ENCODE peak calls at places on chromosome 13, in eight cellular contexts. U is BE2C; R is transverse colon; G is endodermal cell; Q is body of pancreas; I is CD8-positive, alpha-beta T cell; J is left ventricle myocardium inferior; C is ovary. X is an unnamed sample.

GRCh38 chr13:53501387-53501786 is 472.8 kb downstream of the OLFM4 start:
- DNase-seq in J (no peak), I (no peak), C (no peak), U (no peak), G (no peak), R (no peak), Q (no peak), X (no peak)

GRCh38 chr13:99087954-99088491 is 110.2 kb upstream of the DOCK9 start:
- DNase-seq in G (peak; percentile 66), I (no peak), J (no peak), C (no peak), U (peak; percentile 36), Q (peak; percentile 17), R (peak; percentile 19), X (no peak)

GRCh38 chr13:106296723-106297122 is 238.7 kb downstream of the EFNB2 start:
- DNase-seq in Q (no peak), I (no peak), C (no peak), J (no peak), R (no peak), G (no peak), U (no peak), X (no peak)

GRCh38 chr13:66624302-66624701 is 605.8 kb downstream of the PCDH9 start:
- DNase-seq in I (no peak), J (no peak), Q (no peak), C (no peak), R (no peak), G (no peak), U (no peak), X (no peak)

GRCh38 chr13:70253834-70254233 is 145.6 kb upstream of the KLHL1 start:
- DNase-seq in J (no peak), R (no peak), U (peak; percentile 15), G (no peak), I (no peak), C (no peak), Q (no peak), X (no peak)

GRCh38 chr13:39451860-39452301 is 151.1 kb downstream of the LHFPL6 start:
- DNase-seq in I (no peak), G (no peak), R (peak; percentile 11), J (peak; percentile 59), U (no peak), Q (peak; percentile 49), C (peak; percentile 50), X (no peak)

GRCh38 chr13:48862572-48862971 is 113.1 kb upstream of the FNDC3A start:
- DNase-seq in R (no peak), I (no peak), Q (no peak), C (no peak), U (no peak), G (no peak), J (no peak), X (no peak)

GRCh38 chr13:111662451-111662850 is 342.0 kb downstream of the TEX29 start:
- DNase-seq in U (no peak), R (no peak), I (no peak), C (no peak), G (no peak), Q (no peak), J (peak; percentile 30), X (no peak)

GRCh38 chr13:36328821-36329220 is 17.4 kb downstream of the SPART start:
- DNase-seq in R (no peak), C (no peak), G (no peak), U (no peak), J (no peak), Q (no peak), I (no peak), X (no peak)

GRCh38 chr13:66994097-66994496 is 236.0 kb downstream of the PCDH9 start:
- DNase-seq in R (peak; percentile 15), C (no peak), G (peak; percentile 95), I (no peak), U (peak; percentile 93), J (peak; percentile 45), Q (peak; percentile 76), X (no peak)

GRCh38 chr13:19587635-19588300 is 26.4 kb upstream of the TPTE2 start:
- DNase-seq in I (no peak), G (peak; percentile 50), U (peak; percentile 43), Q (peak; percentile 26), J (no peak), R (no peak), C (no peak), X (peak; percentile 16)

GRCh38 chr13:51524312-51524711 is 60.0 kb upstream of the WDFY2 start:
- DNase-seq in U (no peak), G (no peak), C (no peak), R (no peak), J (no peak), Q (no peak), I (no peak), X (no peak)

GRCh38 chr13:51873837-51874236 is 12.1 kb downstream of the CCDC70 start:
- DNase-seq in C (no peak), J (no peak), I (no peak), U (no peak), Q (no peak), R (no peak), G (no peak), X (no peak)

GRCh38 chr13:102580552-102581169 is 16.1 kb upstream of the TPP2 start:
- DNase-seq in J (no peak), I (peak; percentile 20), R (no peak), U (peak; percentile 45), C (no peak), Q (no peak), G (peak; percentile 68), X (no peak)

DNA sequence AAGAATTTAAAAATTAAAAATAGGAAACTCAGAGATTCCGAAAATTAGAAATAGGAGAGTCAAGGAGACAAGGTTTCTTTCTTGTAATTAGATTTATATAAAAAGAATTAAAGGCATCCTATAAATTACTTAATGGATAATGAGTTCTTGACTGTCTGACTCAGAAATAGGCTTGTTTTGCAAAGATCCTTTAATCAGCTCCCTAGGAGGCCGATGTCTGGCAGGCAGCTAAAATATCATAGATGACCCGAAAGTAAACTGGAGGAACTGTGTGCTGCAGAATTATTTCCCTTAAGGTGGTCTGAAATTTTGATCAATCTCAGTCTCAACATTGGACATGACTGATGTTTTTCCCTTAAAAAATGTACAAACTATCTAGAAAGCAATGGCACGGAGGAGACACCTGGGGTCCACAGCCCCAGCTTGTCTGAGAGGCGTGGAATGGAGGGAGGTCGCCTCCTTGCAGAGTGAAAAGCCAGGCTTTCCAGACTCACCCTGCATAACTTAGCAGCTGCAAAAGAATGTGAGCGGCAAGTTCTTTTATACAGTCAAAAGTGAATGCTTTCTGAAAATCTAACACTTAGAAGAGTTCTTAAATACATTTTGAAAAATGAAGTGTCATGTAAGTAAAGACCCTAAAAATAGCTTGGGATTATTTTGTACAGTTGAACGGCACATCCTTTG is 44.7 kb downstream of the MBNL2 start:
- DNase-seq in Q (no peak), U (no peak), J (no peak), C (no peak), I (no peak), G (peak; percentile 64), R (no peak), X (no peak)
- H3K4me3 ChIP-seq in Q (no peak overlapping the region), U (no peak overlapping the region), J (peak overlapping the region; percentile 8), C (no peak overlapping the region), I (no peak overlapping the region), G (no peak overlapping the region), R (no peak overlapping the region), X (no peak overlapping the region)

GRCh38 chr13:46679369-46680180 is 117.4 kb downstream of the ESD start:
- DNase-seq in J (no peak), R (peak; percentile 42), U (peak; percentile 40), I (peak; percentile 68), Q (no peak), G (no peak), C (peak; percentile 50), X (no peak)
- TF ChIP-seq CTCF in J (peak; percentile 17), R (no peak), U (no peak), I (no peak), Q (no peak), G (no peak), C (no peak), X (peak; percentile 25)

GRCh38 chr13:78595819-78596700 is 7.3 kb downstream of the POU4F1 start:
- DNase-seq in C (no peak), R (no peak), I (no peak), U (peak; percentile 43), J (no peak), G (peak; percentile 86), Q (no peak), X (no peak)

GRCh38 chr13:78596701-78597550 is 6.4 kb downstream of the POU4F1 start:
- DNase-seq in U (no peak), Q (no peak), C (no peak), G (peak; percentile 71), R (no peak), J (no peak), I (no peak), X (no peak)

GRCh38 chr13:78593129-78593528 is 10.2 kb downstream of the POU4F1 start:
- DNase-seq in Q (no peak), I (no peak), C (no peak), R (no peak), G (no peak), J (no peak), U (no peak), X (no peak)

GRCh38 chr13:78595458-78595818 is 7.9 kb downstream of the POU4F1 start:
- DNase-seq in G (peak; percentile 68), I (no peak), Q (no peak), R (no peak), U (no peak), J (no peak), C (no peak), X (no peak)

DNA sequence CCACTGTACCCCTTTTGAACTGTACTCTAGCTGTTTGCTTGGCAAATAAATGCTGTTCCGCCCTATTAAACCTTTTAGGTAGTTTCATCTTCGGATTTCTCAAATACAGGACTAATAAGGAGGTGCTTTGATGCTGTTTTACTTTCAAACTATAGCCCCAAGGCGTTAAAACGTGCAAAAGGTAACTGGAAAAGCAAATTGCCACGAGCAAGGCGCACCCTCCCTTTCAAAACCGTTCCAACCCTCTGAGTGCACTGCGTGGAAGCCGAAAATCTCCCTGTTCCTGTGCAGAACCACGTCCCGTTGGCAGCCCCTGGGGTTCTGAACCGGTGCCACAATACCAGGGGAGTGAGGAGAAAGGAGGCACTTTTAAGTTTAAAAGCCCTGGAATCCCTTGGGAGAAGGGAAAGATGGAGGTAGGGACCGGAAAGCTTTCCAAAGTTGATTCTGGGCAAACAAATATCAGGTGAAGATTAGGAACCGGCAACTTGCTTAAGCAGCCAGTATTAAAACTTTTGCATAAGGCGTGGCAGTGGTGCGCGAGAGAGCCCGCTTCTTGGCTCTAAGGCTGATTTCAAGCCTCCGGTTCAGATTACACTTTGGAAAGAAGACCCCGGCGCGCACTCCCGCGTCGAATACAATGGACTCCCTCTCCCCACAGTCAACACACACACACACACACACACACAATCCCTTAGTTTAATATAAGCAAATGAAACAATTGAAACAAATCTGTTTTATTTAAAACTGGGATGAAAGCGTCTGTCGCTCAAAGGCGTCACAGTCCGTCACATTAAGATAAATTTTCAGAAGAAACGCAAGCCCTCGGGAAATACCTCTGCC is 9.5 kb downstream of the POU4F1 start:
- DNase-seq in U (no peak), J (no peak), R (no peak), Q (no peak), C (no peak), G (peak; percentile 73), I (no peak), X (no peak)
- H3K4me3 ChIP-seq in U (no peak overlapping the region), J (no peak overlapping the region), R (no peak overlapping the region), Q (no peak overlapping the region), C (no peak overlapping the region), G (peak overlapping the region; percentile 57), I (no peak overlapping the region), X (no peak overlapping the region)

DNA sequence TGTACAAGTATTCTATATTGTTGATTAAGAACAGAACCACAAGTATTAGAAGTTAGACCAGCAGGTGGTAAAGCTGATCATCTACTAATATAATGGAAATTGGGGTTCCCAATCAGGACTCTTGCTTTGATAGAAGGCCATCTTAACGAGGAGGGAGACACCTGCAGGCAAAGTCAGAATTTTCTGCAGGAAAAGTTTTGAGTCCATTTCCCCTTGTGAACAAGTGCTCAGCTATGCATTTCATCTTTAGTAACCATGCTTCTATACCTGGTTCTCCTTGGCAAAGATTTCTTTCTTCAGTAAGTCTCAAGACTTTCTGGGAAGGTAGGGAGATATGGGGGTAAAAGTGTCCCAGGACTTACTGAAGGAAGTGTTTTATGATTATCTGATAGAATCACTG is 36.1 kb upstream of the USPL1 start:
- DNase-seq in G (peak; percentile 54), C (no peak), I (no peak), Q (peak; percentile 15), R (no peak), J (no peak), U (no peak), X (no peak)
- TF ChIP-seq CTCF in G (peak; percentile 74), C (no peak), I (no peak), Q (peak; percentile 28), R (no peak), J (no peak), U (peak; percentile 49), X (no peak)